ENCODE peak calls at places on chromosomes 6 and 20, in seven cellular contexts. J is IMR-90, H is mesendoderm, I is neuronal stem cell, Y is H1, L is mesenchymal stem cell, T is trophoblast cell. P is an unnamed sample.

GRCh38 chr20:57435498-57436222 is 44.5 kb downstream of the RBM38 start:
- DNase-seq in J (no peak), H (peak; percentile 50), I (no peak), Y (no peak), L (no peak), T (peak; percentile 45), P (peak; percentile 62)

GRCh38 chr6:100913400-100914276 is 32.5 kb upstream of the ASCC3 start:
- DNase-seq in J (peak; percentile 35), H (peak; percentile 47), I (no peak), Y (no peak), L (peak; percentile 68), T (no peak), P (peak; percentile 86)

GRCh38 chr6:159043236-159043635 is 1.6 kb downstream of the TAGAP start:
- DNase-seq in J (no peak), H (no peak), I (no peak), Y (no peak), L (peak; percentile 14), T (no peak), P (no peak)

GRCh38 chr6:21201181-21201580 is 392.4 kb upstream of the SOX4 start:
- DNase-seq in J (no peak), H (no peak), I (no peak), Y (no peak), L (no peak), T (no peak), P (no peak)

GRCh38 chr20:19212524-19213502 is at the start of gene SLC24A3:
- DNase-seq in J (no peak), H (peak; percentile 90), I (peak; percentile 69), Y (no peak), L (peak; percentile 15), T (peak; percentile 41), P (peak; percentile 75)

GRCh38 chr6:159679091-159680077 is 13.7 kb downstream of the SOD2 start:
- DNase-seq in J (peak; percentile 85), H (no peak), I (no peak), Y (no peak), L (peak; percentile 85), T (no peak), P (no peak)

GRCh38 chr6:151437401-151437800 is 14.5 kb downstream of the RMND1 start:
- DNase-seq in J (peak; percentile 51), H (no peak), I (no peak), Y (no peak), L (peak; percentile 25), T (no peak), P (no peak)

GRCh38 chr6:41785689-41786450 is 1.6 kb upstream of the TOMM6 start:
- DNase-seq in J (no peak), H (peak; percentile 48), I (no peak), Y (no peak), L (peak; percentile 40), T (no peak), P (peak; percentile 55)

GRCh38 chr6:37354526-37355384 is 972 bp downstream of the RNF8 start:
- DNase-seq in J (peak; percentile 17), H (peak; percentile 28), I (peak; percentile 8), Y (no peak), L (peak; percentile 39), T (no peak), P (peak; percentile 34)

GRCh38 chr6:9563996-9564395 is 850.9 kb downstream of the TFAP2A start:
- DNase-seq in J (peak; percentile 15), H (no peak), I (no peak), Y (no peak), L (peak; percentile 8), T (no peak), P (no peak)

DNA sequence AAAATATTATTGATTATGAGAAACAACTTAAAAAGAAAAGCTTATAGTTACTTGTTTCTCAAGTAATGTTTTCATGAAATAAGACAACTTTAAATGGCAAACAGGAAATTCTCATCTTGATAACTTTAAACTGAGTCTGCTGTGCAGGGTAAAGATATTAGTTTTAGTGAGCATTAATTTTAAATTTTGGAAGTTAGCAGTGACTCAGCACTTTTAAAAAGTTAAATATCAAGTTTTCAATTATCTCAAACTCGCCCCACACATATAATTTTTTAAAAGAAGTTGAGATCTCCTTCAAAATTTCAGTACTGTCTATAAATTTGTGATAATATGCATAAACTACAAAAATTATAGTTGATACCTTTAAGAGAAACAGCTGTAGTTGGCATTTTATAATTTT is 337.3 kb upstream of the NT5E start:
- DNase-seq in J (no peak), H (no peak), I (no peak), Y (no peak), L (no peak), T (no peak), P (no peak)
- H3K4ac ChIP-seq in J (no peak overlapping the region), H (no peak overlapping the region), I (no peak overlapping the region), Y (no peak overlapping the region), L (no peak overlapping the region), T (no peak overlapping the region), P (no peak overlapping the region)

GRCh38 chr6:139544699-139545052 is 170.2 kb upstream of the CITED2 start:
- DNase-seq in J (no peak), H (no peak), I (no peak), Y (no peak), L (no peak), T (no peak), P (no peak)
- H3K4ac ChIP-seq in J (peak overlapping the region; percentile 62), H (no peak overlapping the region), I (no peak overlapping the region), Y (no peak overlapping the region), L (no peak overlapping the region), T (no peak overlapping the region), P (no peak overlapping the region)

GRCh38 chr6:97394160-97394748 is 111.2 kb upstream of the MMS22L start:
- DNase-seq in J (peak; percentile 57), H (peak; percentile 68), I (peak; percentile 61), Y (no peak), L (peak; percentile 54), T (peak; percentile 51), P (peak; percentile 43)

GRCh38 chr6:97396880-97397279 is 113.9 kb upstream of the MMS22L start:
- DNase-seq in J (no peak), H (no peak), I (no peak), Y (no peak), L (no peak), T (no peak), P (no peak)

DNA sequence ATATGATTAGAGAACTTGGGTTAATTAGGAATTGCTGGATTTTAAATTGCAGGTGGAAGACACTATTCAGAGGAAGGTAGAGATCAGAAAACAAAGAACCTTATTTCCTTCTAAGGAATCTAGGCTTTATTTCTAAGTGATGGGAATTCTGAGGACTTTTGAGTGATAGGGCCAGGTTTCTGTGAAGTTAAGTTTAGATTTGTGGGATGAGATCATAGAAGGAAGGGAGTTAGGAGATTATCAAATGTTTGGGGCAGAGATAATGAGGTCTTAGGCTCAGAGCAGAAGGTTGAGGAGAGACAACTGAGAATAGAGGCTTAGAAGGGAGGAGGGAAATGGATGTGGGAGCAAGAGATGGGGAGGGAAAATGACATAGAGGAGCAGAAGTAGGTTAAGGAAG is 109.7 kb upstream of the MMS22L start:
- DNase-seq in J (no peak), H (no peak), I (no peak), Y (no peak), L (no peak), T (no peak), P (no peak)
- H3K4ac ChIP-seq in J (no peak overlapping the region), H (no peak overlapping the region), I (no peak overlapping the region), Y (no peak overlapping the region), L (no peak overlapping the region), T (no peak overlapping the region), P (no peak overlapping the region)

GRCh38 chr6:89585156-89585555 is 53.4 kb downstream of the LYRM2 start:
- DNase-seq in J (no peak), H (no peak), I (no peak), Y (no peak), L (no peak), T (peak; percentile 33), P (no peak)
- H3K4ac ChIP-seq in J (no peak overlapping the region), H (no peak overlapping the region), I (no peak overlapping the region), Y (no peak overlapping the region), L (no peak overlapping the region), T (no peak overlapping the region), P (no peak overlapping the region)

DNA sequence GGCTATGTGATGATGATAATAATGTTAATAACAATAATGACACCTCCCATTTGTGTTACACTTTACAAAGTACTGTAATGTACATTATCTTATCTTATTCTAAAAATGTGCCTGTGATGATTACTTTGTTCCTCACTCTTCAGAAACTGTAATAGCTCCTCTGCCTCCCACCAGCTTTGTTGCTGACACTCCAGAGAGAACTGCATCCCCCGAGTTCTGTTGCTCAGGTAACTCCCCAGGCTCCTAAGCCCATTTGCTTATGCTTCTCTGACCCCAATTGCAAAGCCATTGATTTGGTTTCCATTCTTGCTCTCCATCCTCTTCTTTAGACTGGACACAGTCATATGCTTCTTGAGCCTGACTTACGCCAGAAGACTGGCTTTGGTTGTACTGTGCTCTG is 319.7 kb downstream of the EPM2A start:
- DNase-seq in J (no peak), H (no peak), I (no peak), Y (no peak), L (no peak), T (no peak), P (no peak)
- H3K4ac ChIP-seq in J (no peak overlapping the region), H (no peak overlapping the region), I (no peak overlapping the region), Y (no peak overlapping the region), L (no peak overlapping the region), T (no peak overlapping the region), P (no peak overlapping the region)

GRCh38 chr20:24421071-24421470 is 48.4 kb upstream of the SYNDIG1 start:
- DNase-seq in J (no peak), H (no peak), I (no peak), Y (no peak), L (no peak), T (no peak), P (no peak)
- H3K4ac ChIP-seq in J (no peak overlapping the region), H (no peak overlapping the region), I (no peak overlapping the region), Y (no peak overlapping the region), L (no peak overlapping the region), T (no peak overlapping the region), P (no peak overlapping the region)

GRCh38 chr6:157390273-157391060 is 9.5 kb downstream of the ZDHHC14 start:
- DNase-seq in J (no peak), H (no peak), I (no peak), Y (no peak), L (no peak), T (no peak), P (no peak)
- H3K4ac ChIP-seq in J (no peak overlapping the region), H (no peak overlapping the region), I (no peak overlapping the region), Y (no peak overlapping the region), L (no peak overlapping the region), T (no peak overlapping the region), P (no peak overlapping the region)

GRCh38 chr20:11588875-11589274 is 328.8 kb upstream of the BTBD3 start:
- DNase-seq in J (no peak), H (no peak), I (no peak), Y (no peak), L (no peak), T (no peak), P (no peak)

GRCh38 chr20:11591965-11592364 is 325.7 kb upstream of the BTBD3 start:
- DNase-seq in J (no peak), H (no peak), I (no peak), Y (no peak), L (no peak), T (no peak), P (no peak)
- H3K4ac ChIP-seq in J (no peak overlapping the region), H (no peak overlapping the region), I (no peak overlapping the region), Y (no peak overlapping the region), L (no peak overlapping the region), T (no peak overlapping the region), P (no peak overlapping the region)

GRCh38 chr20:20450461-20451027 is 82.6 kb downstream of the INSM1 start:
- DNase-seq in J (no peak), H (no peak), I (no peak), Y (no peak), L (no peak), T (no peak), P (no peak)
- H3K4ac ChIP-seq in J (no peak overlapping the region), H (no peak overlapping the region), I (no peak overlapping the region), Y (no peak overlapping the region), L (no peak overlapping the region), T (no peak overlapping the region), P (no peak overlapping the region)